ENCODE peak calls at places on chromosomes 2 and 18, in ten cellular contexts. I, C, B, P, A, W, U, O, T and E are unnamed samples.

GRCh38 chr2:197073701-197074433 is 147.4 kb upstream of the PGAP1 start:
- DNase-seq in C (no peak), B (no peak), P (no peak), T (no peak), A (no peak), I (peak), U (no peak), W (no peak), O (no peak), E (peak)

GRCh38 chr2:109258376-109258775 is 129.4 kb downstream of the SH3RF3 start:
- DNase-seq in P (no peak), U (no peak), I (no peak), C (no peak), A (no peak), W (no peak), O (peak), B (no peak), T (no peak), E (no peak)

GRCh38 chr18:67484458-67484857 is 32.1 kb downstream of the DSEL start:
- DNase-seq in O (no peak), P (no peak), A (no peak), I (no peak), W (peak), C (no peak), U (no peak), B (no peak), T (no peak), E (no peak)

GRCh38 chr2:105328281-105329196 is 996 bp downstream of the TGFBRAP1 start:
- DNase-seq in I (peak), T (no peak), U (peak), C (peak), B (no peak), W (peak), O (no peak), A (no peak), P (no peak), E (peak)

GRCh38 chr2:135005753-135006152 is 41.5 kb downstream of the MAP3K19 start:
- DNase-seq in C (no peak), W (no peak), B (no peak), T (no peak), A (no peak), O (no peak), P (no peak), I (no peak), U (no peak), E (no peak)

GRCh38 chr2:15238028-15238427 is 323.1 kb downstream of the NBAS start:
- DNase-seq in C (no peak), O (no peak), T (no peak), P (no peak), B (no peak), I (no peak), U (no peak), W (no peak), A (no peak), E (no peak)

GRCh38 chr18:39489426-39489825 is 1923.8 kb upstream of the CELF4 start:
- DNase-seq in A (no peak), O (no peak), P (no peak), W (no peak), U (no peak), I (no peak), B (no peak), C (no peak), T (no peak), E (no peak)

GRCh38 chr2:118706844-118707243 is 140.6 kb downstream of the EN1 start:
- DNase-seq in C (no peak), P (no peak), A (no peak), O (no peak), W (no peak), U (no peak), B (no peak), T (no peak), I (no peak), E (no peak)

GRCh38 chr2:235746257-235746934 is 252.6 kb downstream of the AGAP1 start:
- DNase-seq in O (no peak), B (peak), T (peak), A (no peak), W (peak), I (peak), C (peak), U (peak), P (no peak), E (peak)

GRCh38 chr18:24027156-24027555 is 12.6 kb downstream of the TTC39C start:
- DNase-seq in W (no peak), U (peak), B (no peak), P (no peak), C (peak), I (peak), T (no peak), A (no peak), O (no peak), E (no peak)

GRCh38 chr2:71611781-71612545 is 158.6 kb downstream of the DYSF start:
- DNase-seq in W (no peak), U (peak), C (no peak), I (peak), P (no peak), O (peak), A (peak), B (no peak), T (no peak), E (peak)

GRCh38 chr2:119744335-119744939 is 15.3 kb upstream of the PTPN4 start:
- DNase-seq in W (peak), P (no peak), U (peak), C (no peak), I (no peak), O (no peak), B (no peak), A (no peak), T (no peak), E (peak)

GRCh38 chr2:12169721-12170120 is 423.3 kb downstream of the LPIN1 start:
- DNase-seq in U (peak), I (peak), T (no peak), W (no peak), P (no peak), O (no peak), C (peak), A (no peak), B (no peak), E (no peak)

GRCh38 chr18:10681581-10682367 is 155.9 kb downstream of the NAPG start:
- DNase-seq in W (no peak), U (no peak), I (no peak), A (peak), O (no peak), B (no peak), C (no peak), P (no peak), T (no peak), E (no peak)

GRCh38 chr2:28270456-28271146 is 122.1 kb upstream of the FOSL2 start:
- DNase-seq in T (no peak), W (no peak), C (no peak), I (no peak), B (no peak), A (no peak), O (no peak), U (no peak), P (no peak), E (no peak)

GRCh38 chr18:75360206-75360605 is 67.3 kb downstream of the SMIM21 start:
- DNase-seq in P (no peak), T (no peak), A (no peak), I (no peak), U (no peak), B (no peak), O (no peak), W (no peak), C (no peak), E (no peak)

GRCh38 chr2:151102196-151102692 is 159.4 kb downstream of the RBM43 start:
- DNase-seq in B (peak), W (no peak), A (no peak), I (no peak), C (no peak), T (no peak), O (no peak), P (no peak), U (no peak), E (no peak)

GRCh38 chr2:241161646-241162281 is 11.5 kb downstream of the PPP1R7 start:
- DNase-seq in U (peak), O (peak), C (peak), W (no peak), I (peak), T (no peak), B (no peak), P (no peak), A (peak), E (peak)

GRCh38 chr2:23546913-23547312 is 161.9 kb downstream of the KLHL29 start:
- DNase-seq in T (no peak), W (no peak), B (no peak), P (no peak), A (no peak), C (no peak), O (no peak), I (no peak), U (no peak), E (no peak)

GRCh38 chr2:18077211-18077610 is 198.7 kb downstream of the KCNS3 start:
- DNase-seq in B (no peak), U (no peak), A (no peak), T (no peak), W (no peak), O (no peak), P (no peak), I (no peak), C (no peak), E (no peak)

GRCh38 chr2:18074476-18074875 is 196.0 kb downstream of the KCNS3 start:
- DNase-seq in I (no peak), T (no peak), C (no peak), A (no peak), U (no peak), W (no peak), B (no peak), P (no peak), O (no peak), E (no peak)

GRCh38 chr2:18073601-18074000 is 195.1 kb downstream of the KCNS3 start:
- DNase-seq in I (no peak), B (no peak), A (no peak), W (no peak), C (no peak), O (no peak), P (no peak), T (no peak), U (no peak), E (no peak)

GRCh38 chr2:18077724-18078123 is 199.3 kb downstream of the KCNS3 start:
- DNase-seq in O (no peak), C (no peak), U (no peak), B (no peak), P (no peak), T (no peak), I (no peak), W (no peak), A (no peak), E (no peak)

GRCh38 chr2:18078206-18078605 is 199.7 kb downstream of the KCNS3 start:
- DNase-seq in T (no peak), P (no peak), I (no peak), C (no peak), O (no peak), U (no peak), W (no peak), A (no peak), B (no peak), E (no peak)
- TF ChIP-seq EP300 in T (no peak), P (no peak), I (no peak), C (no peak), O (no peak), U (no peak), W (no peak), A (no peak), B (no peak), E (no peak)

DNA sequence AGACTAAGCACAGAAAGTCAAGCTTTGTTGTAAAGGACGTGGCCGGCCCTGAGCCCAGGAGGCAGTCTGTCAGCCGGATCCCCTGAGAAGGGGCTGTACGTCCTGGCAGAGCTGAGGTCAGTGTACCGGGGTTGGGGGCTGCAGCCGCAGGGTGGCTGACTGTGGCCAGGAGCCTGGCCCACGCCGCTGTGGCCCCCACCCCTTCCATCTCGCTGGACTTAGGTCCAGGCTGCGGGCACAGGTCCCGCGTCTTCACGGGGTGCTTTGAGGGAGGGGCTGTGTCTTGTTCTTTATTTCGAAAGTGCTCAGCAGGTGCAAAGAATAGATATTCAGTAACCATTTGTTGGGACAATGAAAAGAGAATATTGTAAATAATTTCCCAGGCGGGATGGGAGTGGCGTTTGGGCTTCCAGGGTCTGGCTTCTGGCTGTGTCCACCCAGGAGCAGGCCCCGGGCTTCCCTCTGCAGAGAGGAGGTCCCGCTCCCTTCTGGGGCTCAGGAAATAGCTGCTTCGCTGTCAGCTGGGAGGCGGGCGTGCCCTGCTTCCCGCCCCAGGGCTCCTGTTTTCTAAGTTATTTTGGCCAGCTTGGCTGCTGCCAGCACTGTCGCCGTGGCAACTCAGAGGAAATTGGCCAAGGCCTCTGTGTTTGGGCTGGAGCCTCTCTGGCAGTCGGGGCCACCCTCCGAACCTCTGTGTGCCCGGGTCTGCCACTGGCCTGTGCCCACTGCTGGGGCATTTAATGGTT is 7.4 kb downstream of the NFATC1 start:
- DNase-seq in C (peak), A (no peak), O (no peak), U (peak), P (no peak), T (no peak), I (peak), B (no peak), W (no peak), E (peak)
- TF ChIP-seq POLR2AphosphoS5 in C (no peak), A (peak), O (no peak), U (peak), P (no peak), T (no peak), I (no peak), B (no peak), W (no peak), E (no peak)

GRCh38 chr2:219002395-219003266 is 9.4 kb upstream of the CRYBA2 start:
- DNase-seq in I (no peak), O (no peak), W (peak), B (peak), C (peak), A (no peak), U (peak), P (no peak), T (peak), E (peak)
- TF ChIP-seq CTCF in I (no peak), O (peak), W (peak), B (peak), C (peak), A (peak), U (peak), P (peak), T (peak), E (no peak)

GRCh38 chr2:7951001-7951400 is 730.9 kb upstream of the ID2 start:
- DNase-seq in I (no peak), C (no peak), W (no peak), U (no peak), T (no peak), O (no peak), B (peak), A (no peak), P (no peak), E (no peak)

GRCh38 chr2:7953184-7953583 is 728.7 kb upstream of the ID2 start:
- DNase-seq in O (no peak), B (peak), P (no peak), A (no peak), C (no peak), T (no peak), U (no peak), I (no peak), W (no peak), E (no peak)

GRCh38 chr2:7951490-7951889 is 730.4 kb upstream of the ID2 start:
- DNase-seq in C (no peak), T (no peak), O (no peak), P (no peak), I (no peak), A (no peak), B (no peak), W (no peak), U (no peak), E (no peak)

GRCh38 chr2:7950035-7950612 is 731.7 kb upstream of the ID2 start:
- DNase-seq in I (no peak), O (no peak), T (no peak), W (no peak), A (no peak), B (no peak), C (no peak), U (no peak), P (no peak), E (no peak)

GRCh38 chr2:7952046-7952445 is 729.8 kb upstream of the ID2 start:
- DNase-seq in T (no peak), I (no peak), U (no peak), W (no peak), B (no peak), O (no peak), P (no peak), A (no peak), C (no peak), E (no peak)
- TF ChIP-seq EP300 in T (no peak), I (no peak), U (no peak), W (no peak), B (no peak), O (no peak), P (no peak), A (no peak), C (no peak), E (no peak)

GRCh38 chr2:33671198-33671597 is 72.1 kb upstream of the FAM98A start:
- DNase-seq in I (no peak), A (no peak), B (no peak), O (no peak), P (no peak), U (no peak), T (no peak), C (no peak), W (no peak), E (no peak)

GRCh38 chr2:33672896-33673295 is 73.8 kb upstream of the FAM98A start:
- DNase-seq in O (no peak), T (no peak), P (no peak), B (peak), A (no peak), I (no peak), U (no peak), C (no peak), W (no peak), E (no peak)

GRCh38 chr2:33670392-33670937 is 71.4 kb upstream of the FAM98A start:
- DNase-seq in A (no peak), U (no peak), O (no peak), P (no peak), I (no peak), C (no peak), W (no peak), T (no peak), B (no peak), E (no peak)

GRCh38 chr2:33673937-33674336 is 74.8 kb upstream of the FAM98A start:
- DNase-seq in W (no peak), C (no peak), A (no peak), T (no peak), O (no peak), P (no peak), B (peak), U (no peak), I (no peak), E (no peak)

DNA sequence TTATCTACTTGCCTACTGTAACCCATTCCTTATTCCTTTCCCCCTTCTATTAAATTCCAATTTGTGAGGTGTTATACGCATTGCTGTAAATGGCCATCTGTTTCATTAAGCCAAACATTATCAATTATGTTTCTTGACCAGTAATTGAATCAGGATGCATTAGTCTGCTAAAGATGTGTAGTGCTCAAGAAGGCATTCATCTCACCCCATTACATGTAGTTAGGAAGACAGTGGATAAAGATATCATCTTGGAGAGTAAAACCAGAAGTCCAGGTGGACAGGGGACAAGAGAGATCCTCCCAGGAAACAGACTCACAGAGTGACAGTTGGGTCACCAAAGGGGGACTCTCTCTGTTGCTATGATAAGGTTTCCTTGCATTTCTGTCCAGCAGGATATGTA is 73.3 kb upstream of the FAM98A start:
- DNase-seq in C (no peak), P (no peak), T (no peak), B (peak), I (no peak), A (no peak), W (no peak), O (no peak), U (no peak), E (no peak)
- TF ChIP-seq POLR2AphosphoS5 in C (no peak), P (no peak), T (no peak), B (no peak), I (no peak), A (no peak), W (no peak), O (no peak), U (no peak), E (no peak)

GRCh38 chr2:182868049-182868422 is 1.6 kb upstream of the FRZB start:
- DNase-seq in C (no peak), B (peak), O (no peak), T (no peak), I (no peak), A (no peak), U (no peak), P (no peak), W (peak), E (no peak)

GRCh38 chr2:182866461-182867369 is at the start of gene FRZB:
- DNase-seq in P (peak), O (peak), A (no peak), B (peak), W (peak), T (peak), C (peak), U (peak), I (peak), E (peak)

GRCh38 chr2:182867411-182868048 is 1.1 kb upstream of the FRZB start:
- DNase-seq in W (no peak), U (no peak), B (peak), I (no peak), A (no peak), C (no peak), P (no peak), T (no peak), O (no peak), E (no peak)

GRCh38 chr2:182868423-182868822 is 2.0 kb upstream of the FRZB start:
- DNase-seq in P (no peak), C (peak), U (no peak), T (no peak), O (no peak), I (no peak), A (no peak), B (peak), W (no peak), E (no peak)

GRCh38 chr2:182870227-182870626 is 3.8 kb upstream of the FRZB start:
- DNase-seq in B (no peak), A (no peak), O (no peak), C (no peak), T (peak), U (no peak), W (peak), P (peak), I (no peak), E (peak)
- TF ChIP-seq CTCF in B (peak), A (no peak), O (no peak), C (no peak), T (peak), U (no peak), W (peak), P (peak), I (no peak), E (no peak)